ENCODE peak calls at places on chromosomes 1 and 21, in eight cellular contexts. C, E, B, A, Q, I, N and R are unnamed samples.

GRCh38 chr1:172906778-172907592 is 143.8 kb downstream of the TNFSF18 start:
- DNase-seq in A (peak), C (peak), N (no peak), I (peak), B (peak), E (no peak), Q (peak), R (peak)

GRCh38 chr21:38993561-38993960 is 187.8 kb downstream of the ETS2 start:
- DNase-seq in A (peak), E (no peak), C (no peak), I (peak), B (no peak), N (no peak), Q (peak), R (peak)

GRCh38 chr1:233188061-233188460 is 107.5 kb downstream of the PCNX2 start:
- DNase-seq in I (no peak), Q (no peak), B (no peak), N (no peak), A (no peak), C (no peak), E (no peak), R (no peak)

GRCh38 chr1:94580367-94581115 is 39.0 kb upstream of the F3 start:
- DNase-seq in B (no peak), I (no peak), Q (peak), C (no peak), A (peak), E (no peak), N (no peak), R (no peak)

GRCh38 chr1:100528861-100529260 is 9.1 kb upstream of the GPR88 start:
- DNase-seq in E (no peak), I (no peak), Q (peak), B (no peak), N (no peak), A (no peak), C (no peak), R (no peak)

GRCh38 chr1:21206117-21206516 is 29.4 kb upstream of the EIF4G3 start:
- DNase-seq in I (no peak), C (no peak), Q (no peak), N (no peak), E (no peak), A (no peak), B (no peak), R (no peak)

GRCh38 chr1:32963746-32964460 is 706 bp downstream of the RNF19B start:
- DNase-seq in C (peak), I (peak), B (peak), A (peak), N (peak), E (peak), Q (peak), R (peak)

GRCh38 chr1:201466492-201466891 is 2.5 kb downstream of the PHLDA3 start:
- DNase-seq in B (no peak), E (no peak), A (no peak), I (no peak), Q (peak), N (peak), C (no peak), R (no peak)